ENCODE peak calls at places on chromosomes 3 and 15, in nine cellular contexts. One of them, this sample, is unnamed.

GRCh38 chr15:61411941-61412510 is 182.9 kb upstream of the RORA start:
- DNase-seq in GM13976: no peak
- DNase-seq in RWPE1: no peak
- DNase-seq in mucosa of gallbladder: no peak
- DNase-seq in progenitor cell of endocrine pancreas: no peak
- DNase-seq in CD8-positive, alpha-beta memory T cell: no peak
- DNase-seq in MV-4-11: no peak
- DNase-seq in body of pancreas: no peak
- DNase-seq in ovary: no peak
- DNase-seq in this sample: no peak

GRCh38 chr15:80288131-80288530 is 36.1 kb upstream of the CTXND1 start:
- DNase-seq in GM13976: no peak
- DNase-seq in progenitor cell of endocrine pancreas: no peak
- DNase-seq in MV-4-11: no peak
- DNase-seq in body of pancreas: no peak
- DNase-seq in CD8-positive, alpha-beta memory T cell: no peak
- DNase-seq in ovary: no peak
- DNase-seq in RWPE1: no peak
- DNase-seq in mucosa of gallbladder: no peak
- DNase-seq in this sample: no peak

GRCh38 chr3:32401541-32402052 is 9.9 kb downstream of the CMTM7 start:
- DNase-seq in GM13976: peak
- DNase-seq in MV-4-11: peak
- DNase-seq in RWPE1: no peak
- DNase-seq in mucosa of gallbladder: peak
- DNase-seq in CD8-positive, alpha-beta memory T cell: peak
- DNase-seq in ovary: peak
- DNase-seq in progenitor cell of endocrine pancreas: peak
- DNase-seq in body of pancreas: peak
- DNase-seq in this sample: no peak

GRCh38 chr3:112365636-112366035 is 32.7 kb downstream of the CD200 start:
- DNase-seq in body of pancreas: no peak
- DNase-seq in GM13976: no peak
- DNase-seq in mucosa of gallbladder: no peak
- DNase-seq in MV-4-11: no peak
- DNase-seq in ovary: no peak
- DNase-seq in RWPE1: peak
- DNase-seq in CD8-positive, alpha-beta memory T cell: no peak
- DNase-seq in progenitor cell of endocrine pancreas: no peak
- DNase-seq in this sample: no peak

GRCh38 chr15:63504979-63505841 is 817 bp downstream of the USP3 start:
- DNase-seq in mucosa of gallbladder: peak
- DNase-seq in RWPE1: no peak
- DNase-seq in progenitor cell of endocrine pancreas: no peak
- DNase-seq in CD8-positive, alpha-beta memory T cell: peak
- DNase-seq in ovary: peak
- DNase-seq in body of pancreas: peak
- DNase-seq in MV-4-11: peak
- DNase-seq in GM13976: no peak
- DNase-seq in this sample: no peak

GRCh38 chr3:145243875-145244274 is 917.1 kb downstream of the PLOD2 start:
- DNase-seq in ovary: no peak
- DNase-seq in body of pancreas: no peak
- DNase-seq in progenitor cell of endocrine pancreas: no peak
- DNase-seq in CD8-positive, alpha-beta memory T cell: no peak
- DNase-seq in MV-4-11: no peak
- DNase-seq in mucosa of gallbladder: no peak
- DNase-seq in GM13976: no peak
- DNase-seq in RWPE1: no peak
- DNase-seq in this sample: peak

GRCh38 chr3:63228677-63229076 is 49.4 kb upstream of the SYNPR start:
- DNase-seq in GM13976: no peak
- DNase-seq in mucosa of gallbladder: peak
- DNase-seq in body of pancreas: peak
- DNase-seq in progenitor cell of endocrine pancreas: no peak
- DNase-seq in CD8-positive, alpha-beta memory T cell: no peak
- DNase-seq in RWPE1: peak
- DNase-seq in MV-4-11: peak
- DNase-seq in ovary: no peak
- DNase-seq in this sample: no peak

GRCh38 chr15:79985571-79985970 is 14.6 kb upstream of the BCL2A1 start:
- DNase-seq in progenitor cell of endocrine pancreas: no peak
- DNase-seq in body of pancreas: no peak
- DNase-seq in MV-4-11: peak
- DNase-seq in RWPE1: no peak
- DNase-seq in GM13976: no peak
- DNase-seq in mucosa of gallbladder: no peak
- DNase-seq in ovary: no peak
- DNase-seq in CD8-positive, alpha-beta memory T cell: no peak
- DNase-seq in this sample: no peak

GRCh38 chr3:150830745-150831144 is 67.8 kb upstream of the SIAH2 start:
- DNase-seq in MV-4-11: no peak
- DNase-seq in ovary: no peak
- DNase-seq in mucosa of gallbladder: no peak
- DNase-seq in GM13976: no peak
- DNase-seq in RWPE1: no peak
- DNase-seq in body of pancreas: no peak
- DNase-seq in progenitor cell of endocrine pancreas: no peak
- DNase-seq in CD8-positive, alpha-beta memory T cell: no peak
- DNase-seq in this sample: no peak

GRCh38 chr15:80769471-80770355 is 9.5 kb upstream of the CEMIP start:
- DNase-seq in ovary: no peak
- DNase-seq in progenitor cell of endocrine pancreas: no peak
- DNase-seq in mucosa of gallbladder: no peak
- DNase-seq in body of pancreas: no peak
- DNase-seq in RWPE1: no peak
- DNase-seq in MV-4-11: peak
- DNase-seq in CD8-positive, alpha-beta memory T cell: no peak
- DNase-seq in GM13976: no peak
- DNase-seq in this sample: no peak

GRCh38 chr3:38587548-38588131 is 61.8 kb downstream of the SCN5A start:
- DNase-seq in mucosa of gallbladder: no peak
- DNase-seq in GM13976: no peak
- DNase-seq in progenitor cell of endocrine pancreas: no peak
- DNase-seq in body of pancreas: peak
- DNase-seq in MV-4-11: no peak
- DNase-seq in CD8-positive, alpha-beta memory T cell: no peak
- DNase-seq in RWPE1: no peak
- DNase-seq in ovary: no peak
- DNase-seq in this sample: no peak

GRCh38 chr15:93088200-93088980 is 621 bp downstream of the RGMA start:
- DNase-seq in GM13976: peak
- DNase-seq in ovary: peak
- DNase-seq in mucosa of gallbladder: no peak
- DNase-seq in body of pancreas: peak
- DNase-seq in progenitor cell of endocrine pancreas: peak
- DNase-seq in RWPE1: peak
- DNase-seq in CD8-positive, alpha-beta memory T cell: no peak
- DNase-seq in MV-4-11: no peak
- DNase-seq in this sample: no peak

GRCh38 chr3:141699349-141699748 is 38.7 kb upstream of the RNF7 start:
- DNase-seq in GM13976: no peak
- DNase-seq in MV-4-11: no peak
- DNase-seq in RWPE1: no peak
- DNase-seq in progenitor cell of endocrine pancreas: no peak
- DNase-seq in ovary: no peak
- DNase-seq in mucosa of gallbladder: no peak
- DNase-seq in CD8-positive, alpha-beta memory T cell: no peak
- DNase-seq in body of pancreas: no peak
- DNase-seq in this sample: no peak

GRCh38 chr15:41796457-41796856 is 22.2 kb downstream of the MAPKBP1 start:
- DNase-seq in GM13976: no peak
- DNase-seq in body of pancreas: no peak
- DNase-seq in ovary: no peak
- DNase-seq in mucosa of gallbladder: no peak
- DNase-seq in RWPE1: no peak
- DNase-seq in CD8-positive, alpha-beta memory T cell: no peak
- DNase-seq in progenitor cell of endocrine pancreas: no peak
- DNase-seq in MV-4-11: no peak
- DNase-seq in this sample: no peak

GRCh38 chr3:15042936-15043335 is 22.2 kb downstream of the MRPS25 start:
- DNase-seq in GM13976: no peak
- DNase-seq in CD8-positive, alpha-beta memory T cell: no peak
- DNase-seq in mucosa of gallbladder: no peak
- DNase-seq in MV-4-11: no peak
- DNase-seq in ovary: no peak
- DNase-seq in RWPE1: no peak
- DNase-seq in progenitor cell of endocrine pancreas: no peak
- DNase-seq in body of pancreas: no peak
- DNase-seq in this sample: no peak

GRCh38 chr3:148924572-148924971 is 59.5 kb downstream of the CPA3 start:
- DNase-seq in mucosa of gallbladder: no peak
- DNase-seq in progenitor cell of endocrine pancreas: no peak
- DNase-seq in body of pancreas: no peak
- DNase-seq in MV-4-11: no peak
- DNase-seq in GM13976: no peak
- DNase-seq in RWPE1: no peak
- DNase-seq in ovary: no peak
- DNase-seq in CD8-positive, alpha-beta memory T cell: no peak
- DNase-seq in this sample: no peak

GRCh38 chr3:42572278-42572677 is 9.5 kb downstream of the SEC22C start:
- DNase-seq in RWPE1: peak
- DNase-seq in progenitor cell of endocrine pancreas: no peak
- DNase-seq in body of pancreas: no peak
- DNase-seq in ovary: no peak
- DNase-seq in MV-4-11: no peak
- DNase-seq in mucosa of gallbladder: no peak
- DNase-seq in GM13976: peak
- DNase-seq in CD8-positive, alpha-beta memory T cell: no peak
- DNase-seq in this sample: no peak

GRCh38 chr3:52798978-52799476 is 4.4 kb downstream of the ITIH3 start:
- DNase-seq in MV-4-11: no peak
- DNase-seq in progenitor cell of endocrine pancreas: no peak
- DNase-seq in ovary: no peak
- DNase-seq in RWPE1: peak
- DNase-seq in mucosa of gallbladder: no peak
- DNase-seq in GM13976: peak
- DNase-seq in body of pancreas: peak
- DNase-seq in CD8-positive, alpha-beta memory T cell: no peak
- DNase-seq in this sample: no peak

GRCh38 chr15:90219421-90220141 is 14.2 kb downstream of the CIB1 start:
- DNase-seq in ovary: no peak
- DNase-seq in CD8-positive, alpha-beta memory T cell: peak
- DNase-seq in RWPE1: no peak
- DNase-seq in progenitor cell of endocrine pancreas: peak
- DNase-seq in mucosa of gallbladder: no peak
- DNase-seq in body of pancreas: peak
- DNase-seq in MV-4-11: peak
- DNase-seq in GM13976: peak
- DNase-seq in this sample: no peak

GRCh38 chr3:52441122-52441771 is 3.7 kb downstream of the SEMA3G start:
- DNase-seq in body of pancreas: no peak
- DNase-seq in GM13976: no peak
- DNase-seq in ovary: no peak
- DNase-seq in MV-4-11: no peak
- DNase-seq in mucosa of gallbladder: no peak
- DNase-seq in RWPE1: no peak
- DNase-seq in progenitor cell of endocrine pancreas: no peak
- DNase-seq in CD8-positive, alpha-beta memory T cell: no peak
- DNase-seq in this sample: no peak

GRCh38 chr15:28943611-28944230 is 57.9 kb downstream of the APBA2 start:
- DNase-seq in mucosa of gallbladder: no peak
- DNase-seq in RWPE1: no peak
- DNase-seq in CD8-positive, alpha-beta memory T cell: no peak
- DNase-seq in ovary: no peak
- DNase-seq in MV-4-11: no peak
- DNase-seq in body of pancreas: no peak
- DNase-seq in progenitor cell of endocrine pancreas: no peak
- DNase-seq in GM13976: no peak
- DNase-seq in this sample: no peak

GRCh38 chr15:101111570-101112262 is 140.1 kb downstream of the CHSY1 start:
- DNase-seq in ovary: no peak
- DNase-seq in GM13976: no peak
- DNase-seq in body of pancreas: no peak
- DNase-seq in CD8-positive, alpha-beta memory T cell: no peak
- DNase-seq in progenitor cell of endocrine pancreas: no peak
- DNase-seq in MV-4-11: no peak
- DNase-seq in RWPE1: no peak
- DNase-seq in mucosa of gallbladder: no peak
- DNase-seq in this sample: no peak

GRCh38 chr3:165522371-165522770 is 314.9 kb downstream of the BCHE start:
- DNase-seq in progenitor cell of endocrine pancreas: no peak
- DNase-seq in CD8-positive, alpha-beta memory T cell: no peak
- DNase-seq in mucosa of gallbladder: no peak
- DNase-seq in MV-4-11: no peak
- DNase-seq in body of pancreas: no peak
- DNase-seq in RWPE1: no peak
- DNase-seq in ovary: no peak
- DNase-seq in GM13976: no peak
- DNase-seq in this sample: no peak

GRCh38 chr15:43287254-43287653 is 20.5 kb upstream of the TGM5 start:
- DNase-seq in RWPE1: no peak
- DNase-seq in mucosa of gallbladder: no peak
- DNase-seq in ovary: no peak
- DNase-seq in MV-4-11: no peak
- DNase-seq in progenitor cell of endocrine pancreas: no peak
- DNase-seq in body of pancreas: no peak
- DNase-seq in GM13976: no peak
- DNase-seq in CD8-positive, alpha-beta memory T cell: no peak
- DNase-seq in this sample: no peak

GRCh38 chr3:122907471-122907870 is 112.6 kb downstream of the SLC49A4 start:
- DNase-seq in progenitor cell of endocrine pancreas: no peak
- DNase-seq in body of pancreas: no peak
- DNase-seq in ovary: no peak
- DNase-seq in MV-4-11: no peak
- DNase-seq in RWPE1: no peak
- DNase-seq in GM13976: no peak
- DNase-seq in mucosa of gallbladder: no peak
- DNase-seq in CD8-positive, alpha-beta memory T cell: no peak
- DNase-seq in this sample: no peak

GRCh38 chr15:63977102-63977501 is 69.2 kb downstream of the DAPK2 start:
- DNase-seq in mucosa of gallbladder: no peak
- DNase-seq in body of pancreas: no peak
- DNase-seq in CD8-positive, alpha-beta memory T cell: no peak
- DNase-seq in progenitor cell of endocrine pancreas: no peak
- DNase-seq in RWPE1: no peak
- DNase-seq in ovary: no peak
- DNase-seq in MV-4-11: no peak
- DNase-seq in GM13976: no peak
- DNase-seq in this sample: no peak

GRCh38 chr3:150035400-150035799 is 64.7 kb upstream of the PFN2 start:
- DNase-seq in RWPE1: no peak
- DNase-seq in MV-4-11: no peak
- DNase-seq in GM13976: no peak
- DNase-seq in mucosa of gallbladder: no peak
- DNase-seq in ovary: no peak
- DNase-seq in progenitor cell of endocrine pancreas: no peak
- DNase-seq in CD8-positive, alpha-beta memory T cell: no peak
- DNase-seq in body of pancreas: no peak
- DNase-seq in this sample: no peak

GRCh38 chr3:195543642-195544536 is 764 bp upstream of the PPP1R2 start:
- DNase-seq in body of pancreas: no peak
- DNase-seq in mucosa of gallbladder: no peak
- DNase-seq in CD8-positive, alpha-beta memory T cell: no peak
- DNase-seq in GM13976: no peak
- DNase-seq in MV-4-11: no peak
- DNase-seq in RWPE1: no peak
- DNase-seq in progenitor cell of endocrine pancreas: peak
- DNase-seq in ovary: peak
- DNase-seq in this sample: no peak

GRCh38 chr15:67033521-67033920 is 31.9 kb upstream of the SMAD3 start:
- DNase-seq in body of pancreas: no peak
- DNase-seq in CD8-positive, alpha-beta memory T cell: no peak
- DNase-seq in GM13976: no peak
- DNase-seq in RWPE1: no peak
- DNase-seq in progenitor cell of endocrine pancreas: no peak
- DNase-seq in ovary: no peak
- DNase-seq in mucosa of gallbladder: no peak
- DNase-seq in MV-4-11: no peak
- DNase-seq in this sample: no peak

GRCh38 chr15:88506628-88507027 is 39.1 kb downstream of the MRPS11 start:
- DNase-seq in progenitor cell of endocrine pancreas: no peak
- DNase-seq in RWPE1: no peak
- DNase-seq in MV-4-11: no peak
- DNase-seq in mucosa of gallbladder: no peak
- DNase-seq in CD8-positive, alpha-beta memory T cell: no peak
- DNase-seq in GM13976: no peak
- DNase-seq in ovary: no peak
- DNase-seq in body of pancreas: no peak
- DNase-seq in this sample: no peak

GRCh38 chr3:30524357-30525040 is 81.9 kb upstream of the TGFBR2 start:
- DNase-seq in ovary: no peak
- DNase-seq in RWPE1: no peak
- DNase-seq in CD8-positive, alpha-beta memory T cell: no peak
- DNase-seq in GM13976: no peak
- DNase-seq in mucosa of gallbladder: no peak
- DNase-seq in progenitor cell of endocrine pancreas: no peak
- DNase-seq in MV-4-11: no peak
- DNase-seq in body of pancreas: no peak
- DNase-seq in this sample: no peak